ENCODE peak calls at places on chromosomes 3 and 15, in seven cellular contexts. S is glutamatergic neuron, D is heart right ventricle, O is fibroblast of lung, Y is brain microvascular endothelial cell, F is Peyer's patch, R is Calu3. W is an unnamed sample.

GRCh38 chr15:68063606-68064005 is 9.5 kb downstream of the PIAS1 start:
- DNase-seq in S (no peak), D (no peak), O (no peak), Y (no peak), F (no peak), R (no peak), W (no peak)

GRCh38 chr15:40769310-40770146 is at the start of gene C15orf62:
- DNase-seq in S (no peak), D (no peak), O (peak; percentile 62), Y (no peak), F (peak; percentile 83), R (peak; percentile 74), W (peak; percentile 71)

GRCh38 chr3:73405853-73406252 is 218.9 kb downstream of the PDZRN3 start:
- DNase-seq in S (no peak), D (no peak), O (peak; percentile 77), Y (no peak), F (no peak), R (no peak), W (no peak)

GRCh38 chr15:57418640-57419039 is 42.3 kb downstream of the CGNL1 start:
- DNase-seq in S (no peak), D (no peak), O (no peak), Y (no peak), F (no peak), R (no peak), W (no peak)

GRCh38 chr3:161212892-161213291 is 8.2 kb upstream of the NMD3 start:
- DNase-seq in S (no peak), D (no peak), O (peak; percentile 5), Y (no peak), F (no peak), R (no peak), W (no peak)

GRCh38 chr15:48493763-48494225 is 151.7 kb downstream of the FBN1 start:
- DNase-seq in S (no peak), D (no peak), O (no peak), Y (no peak), F (no peak), R (no peak), W (no peak)

GRCh38 chr3:157785071-157785826 is 282.0 kb upstream of the VEPH1 start:
- DNase-seq in S (no peak), D (no peak), O (peak; percentile 83), Y (peak; percentile 86), F (no peak), R (peak; percentile 78), W (no peak)

GRCh38 chr3:165133188-165133899 is 55.0 kb upstream of the SI start:
- DNase-seq in S (no peak), D (no peak), O (no peak), Y (no peak), F (no peak), R (no peak), W (no peak)

GRCh38 chr3:172522871-172523818 is at the start of gene TNFSF10:
- DNase-seq in S (no peak), D (peak; percentile 80), O (no peak), Y (no peak), F (peak; percentile 89), R (peak; percentile 82), W (peak; percentile 73)

GRCh38 chr3:117719316-117719926 is 1009.8 kb downstream of the TUSC7 start:
- DNase-seq in S (no peak), D (no peak), O (peak; percentile 57), Y (no peak), F (no peak), R (peak; percentile 18), W (peak; percentile 7)

GRCh38 chr15:22967084-22967770 is 12.9 kb downstream of the CYFIP1 start:
- DNase-seq in S (no peak), D (no peak), O (no peak), Y (no peak), F (no peak), R (no peak), W (no peak)

GRCh38 chr3:127734754-127735473 is 62.2 kb downstream of the ABTB1 start:
- DNase-seq in S (no peak), D (peak; percentile 51), O (peak; percentile 87), Y (peak; percentile 96), F (no peak), R (no peak), W (no peak)

GRCh38 chr15:79432345-79433311 is 492 bp downstream of the MINAR1 start:
- DNase-seq in S (peak; percentile 65), D (no peak), O (peak; percentile 13), Y (no peak), F (no peak), R (no peak), W (no peak)

GRCh38 chr3:170205302-170205701 is 16.9 kb upstream of the PRKCI start:
- DNase-seq in S (no peak), D (no peak), O (no peak), Y (no peak), F (no peak), R (no peak), W (no peak)

GRCh38 chr15:69976366-69976994 is 121.2 kb downstream of the TLE3 start:
- DNase-seq in S (no peak), D (peak; percentile 41), O (peak; percentile 53), Y (peak; percentile 28), F (no peak), R (peak; percentile 51), W (no peak)

GRCh38 chr3:99366663-99367429 is 271.5 kb upstream of the COL8A1 start:
- DNase-seq in S (no peak), D (no peak), O (no peak), Y (no peak), F (no peak), R (peak; percentile 0), W (no peak)

GRCh38 chr3:33170531-33170930 is 48.1 kb downstream of the SUSD5 start:
- DNase-seq in S (no peak), D (no peak), O (no peak), Y (no peak), F (no peak), R (no peak), W (no peak)

GRCh38 chr3:33166095-33166494 is 52.3 kb downstream of the CRTAP start:
- DNase-seq in S (no peak), D (no peak), O (no peak), Y (no peak), F (no peak), R (no peak), W (no peak)

GRCh38 chr3:33165372-33165771 is 51.6 kb downstream of the CRTAP start:
- DNase-seq in S (no peak), D (no peak), O (no peak), Y (no peak), F (no peak), R (no peak), W (no peak)

GRCh38 chr3:33167284-33167683 is 51.3 kb downstream of the SUSD5 start:
- DNase-seq in S (no peak), D (no peak), O (no peak), Y (no peak), F (no peak), R (no peak), W (no peak)

DNA sequence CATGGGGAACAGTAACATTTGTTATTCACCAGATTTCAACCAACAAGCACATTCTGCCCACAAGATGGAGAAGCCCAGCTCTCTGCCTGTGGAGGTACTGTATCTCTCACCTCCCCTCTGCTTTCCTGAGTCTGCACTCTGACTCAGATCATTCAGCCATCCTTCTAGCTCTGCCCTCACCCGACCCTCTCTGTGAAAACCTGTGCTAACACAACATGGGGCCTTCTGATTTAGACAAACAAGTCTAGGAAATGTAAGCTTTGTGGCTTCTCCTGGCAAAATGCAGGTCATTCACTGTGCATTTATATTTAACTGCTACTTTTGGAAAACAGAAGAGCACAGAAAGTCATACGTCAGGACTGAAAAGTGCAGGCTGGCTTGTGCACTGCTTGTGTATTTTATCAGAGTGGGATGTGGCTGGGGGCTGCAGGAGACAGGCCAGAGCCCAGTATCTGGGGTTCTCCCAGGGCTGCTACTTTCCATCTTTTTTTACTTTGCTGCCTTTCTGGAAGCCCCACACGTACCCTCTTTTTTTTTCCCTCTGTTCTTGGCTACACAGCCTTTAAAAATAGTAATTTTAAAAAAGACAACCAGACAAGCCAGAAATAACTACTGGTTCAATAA is 50.8 kb downstream of the SUSD5 start:
- DNase-seq in S (no peak), D (no peak), O (peak; percentile 36), Y (no peak), F (no peak), R (no peak), W (no peak)
- TF ChIP-seq CTCF in S (no peak), D (no peak), O (no peak), Y (no peak), F (no peak), R (no peak), W (no peak)

GRCh38 chr3:102235679-102236078 is 199.1 kb upstream of the ZPLD1 start:
- DNase-seq in S (no peak), D (no peak), O (peak; percentile 62), Y (no peak), F (no peak), R (no peak), W (no peak)
- TF ChIP-seq CTCF in S (no peak), D (peak; percentile 68), O (peak; percentile 81), Y (peak; percentile 54), F (peak; percentile 50), R (no peak), W (peak; percentile 10)

GRCh38 chr3:25037049-25037547 is 391.0 kb upstream of the RARB start:
- DNase-seq in S (no peak), D (no peak), O (peak; percentile 86), Y (peak; percentile 52), F (no peak), R (no peak), W (no peak)

GRCh38 chr3:25038907-25039306 is 389.2 kb upstream of the RARB start:
- DNase-seq in S (no peak), D (no peak), O (peak; percentile 48), Y (no peak), F (no peak), R (no peak), W (no peak)

GRCh38 chr3:25027639-25028038 is 400.4 kb upstream of the RARB start:
- DNase-seq in S (no peak), D (no peak), O (no peak), Y (no peak), F (no peak), R (no peak), W (no peak)

GRCh38 chr3:25035511-25035910 is 392.6 kb upstream of the RARB start:
- DNase-seq in S (no peak), D (no peak), O (peak; percentile 82), Y (no peak), F (no peak), R (no peak), W (no peak)

DNA sequence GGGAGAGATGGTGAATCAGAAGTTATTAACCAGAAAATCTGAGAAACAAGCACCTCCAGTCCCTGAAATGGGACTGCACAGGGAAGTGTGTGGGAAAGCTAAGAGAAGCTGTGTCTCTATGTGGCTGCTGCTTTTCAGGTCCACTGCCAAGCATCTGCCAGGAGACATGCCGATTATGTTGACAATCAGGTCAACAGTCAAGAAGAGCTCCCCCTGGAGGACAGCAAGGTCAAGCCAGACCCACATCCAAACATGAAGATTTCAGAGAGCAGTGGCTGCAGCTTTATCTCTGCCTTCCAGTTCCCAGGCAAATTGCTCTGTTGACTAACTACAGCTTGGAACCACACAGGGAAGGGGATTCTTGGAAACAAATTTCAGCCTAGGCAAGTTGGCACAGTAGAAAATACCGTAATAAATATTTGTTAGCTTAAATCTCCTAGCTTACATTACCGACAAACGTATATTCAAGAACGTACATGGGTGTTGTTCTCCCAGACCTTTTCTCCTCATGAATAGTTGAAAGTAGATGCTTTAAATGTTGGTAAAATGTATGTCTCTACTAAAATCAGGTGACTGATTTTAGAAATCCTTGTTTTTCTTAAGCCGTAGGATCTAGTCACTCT is 394.5 kb upstream of the RARB start:
- DNase-seq in S (peak; percentile 69), D (peak; percentile 65), O (peak; percentile 69), Y (no peak), F (no peak), R (peak; percentile 66), W (peak; percentile 37)
- TF ChIP-seq CTCF in S (peak; percentile 84), D (peak; percentile 71), O (peak; percentile 65), Y (peak; percentile 75), F (peak; percentile 28), R (peak; percentile 70), W (peak; percentile 39)

GRCh38 chr15:75202251-75203016 is 752 bp downstream of the C15orf39 start:
- DNase-seq in S (peak; percentile 62), D (peak; percentile 66), O (peak; percentile 83), Y (peak; percentile 48), F (peak; percentile 89), R (peak; percentile 83), W (peak; percentile 81)
- TF ChIP-seq CTCF in S (peak; percentile 73), D (peak; percentile 31), O (no peak), Y (peak; percentile 3), F (peak; percentile 29), R (no peak), W (peak; percentile 6)